ENCODE peak calls at places on chromosomes 6 and 20, in seven cellular contexts. P, U, D, F, I, W and O are unnamed samples.

GRCh38 chr6:75934643-75935472 is 137.6 kb downstream of the IMPG1 start:
- DNase-seq in U (peak), I (peak), W (peak), P (no peak), F (peak), D (peak), O (peak)

GRCh38 chr6:10382322-10382721 is 32.6 kb downstream of the TFAP2A start:
- DNase-seq in I (no peak), F (no peak), U (peak), W (no peak), D (no peak), P (no peak), O (no peak)

GRCh38 chr6:10681795-10682194 is 12.6 kb downstream of the C6orf52 start:
- DNase-seq in I (no peak), U (no peak), P (no peak), D (no peak), F (no peak), W (no peak), O (no peak)

GRCh38 chr20:60046011-60046413 is 87.8 kb downstream of the CDH26 start:
- DNase-seq in P (no peak), F (no peak), U (no peak), D (peak), I (no peak), W (peak), O (peak)

GRCh38 chr6:109441069-109441816 is 719 bp downstream of the SMPD2 start:
- DNase-seq in F (no peak), I (peak), W (peak), P (peak), U (peak), D (peak), O (peak)

GRCh38 chr6:1745814-1746213 is 136.1 kb downstream of the FOXC1 start:
- DNase-seq in D (no peak), U (no peak), I (no peak), W (no peak), P (no peak), F (no peak), O (no peak)

GRCh38 chr6:19734519-19734918 is 102.7 kb upstream of the ID4 start:
- DNase-seq in I (peak), D (peak), P (no peak), U (peak), W (no peak), F (no peak), O (no peak)

GRCh38 chr20:13788167-13788834 is 3.5 kb downstream of the NDUFAF5 start:
- DNase-seq in I (peak), W (peak), F (no peak), P (peak), D (peak), U (peak), O (peak)

GRCh38 chr6:15183979-15184378 is 61.9 kb upstream of the JARID2 start:
- DNase-seq in P (no peak), W (no peak), U (no peak), I (no peak), F (no peak), D (no peak), O (no peak)

DNA sequence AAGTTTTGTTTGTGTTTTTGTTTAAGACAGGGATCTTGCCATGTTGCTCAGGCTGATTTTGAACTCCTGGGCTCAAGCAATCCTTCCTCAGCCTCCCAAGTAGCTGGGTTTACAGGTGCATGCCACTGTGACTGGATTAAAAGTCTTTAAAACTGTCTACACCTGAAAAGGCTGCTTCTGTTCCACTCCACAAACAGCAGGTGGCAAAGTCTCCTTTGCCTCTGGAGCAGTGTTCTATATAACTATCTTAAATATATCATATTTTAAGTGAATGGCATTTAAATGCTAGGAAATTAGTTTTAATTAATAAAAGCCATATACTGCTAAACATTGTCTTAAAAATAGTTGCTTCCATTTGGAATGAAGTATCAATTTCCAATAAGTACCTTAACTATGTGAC is 89.2 kb upstream of the BCLAF1 start:
- DNase-seq in W (peak), U (no peak), I (no peak), F (no peak), P (no peak), D (no peak), O (no peak)
- TF ChIP-seq CTCF in W (peak), U (no peak), I (peak), F (peak), P (no peak), D (peak), O (peak)

DNA sequence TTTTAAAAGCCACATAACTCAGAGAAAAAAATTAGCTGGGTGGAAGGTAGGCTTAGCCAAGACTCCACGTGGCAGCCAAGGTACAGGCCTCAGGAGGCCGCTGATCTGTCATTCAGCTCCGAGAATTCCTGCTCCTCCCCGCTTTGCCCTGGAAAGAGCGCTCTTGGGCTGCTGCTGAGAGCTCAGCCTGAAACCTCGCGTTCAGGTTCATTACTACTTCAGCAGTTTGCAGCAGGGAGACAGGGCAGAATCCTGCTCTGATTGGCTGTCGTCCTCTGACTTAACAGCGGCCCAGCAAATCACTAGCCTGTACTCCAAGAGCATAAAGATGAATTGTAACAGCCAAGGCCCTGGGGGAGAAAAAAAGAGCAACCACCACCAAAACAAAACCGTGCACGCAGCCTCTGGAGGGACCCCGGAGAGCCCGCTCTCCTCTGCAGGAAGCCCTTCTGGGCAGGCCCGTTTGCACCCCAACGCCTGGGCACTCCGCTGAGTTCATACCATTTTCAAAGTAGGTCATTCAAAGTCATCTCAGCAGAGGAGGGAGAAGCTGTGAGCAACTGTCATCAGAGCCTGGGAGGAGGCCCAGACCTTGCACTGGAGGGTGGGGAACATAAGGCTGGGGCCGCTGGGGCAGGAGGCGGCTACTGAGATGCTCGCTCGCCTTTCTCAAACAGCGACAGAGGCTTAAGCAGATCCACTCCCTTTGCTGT is 42.2 kb upstream of the ATXN1 start:
- DNase-seq in U (peak), I (peak), F (no peak), W (peak), D (peak), P (peak), O (peak)
- H3K4me3 ChIP-seq in U (peak), I (no peak), F (no peak), W (no peak), D (no peak), P (no peak), O (peak)

DNA sequence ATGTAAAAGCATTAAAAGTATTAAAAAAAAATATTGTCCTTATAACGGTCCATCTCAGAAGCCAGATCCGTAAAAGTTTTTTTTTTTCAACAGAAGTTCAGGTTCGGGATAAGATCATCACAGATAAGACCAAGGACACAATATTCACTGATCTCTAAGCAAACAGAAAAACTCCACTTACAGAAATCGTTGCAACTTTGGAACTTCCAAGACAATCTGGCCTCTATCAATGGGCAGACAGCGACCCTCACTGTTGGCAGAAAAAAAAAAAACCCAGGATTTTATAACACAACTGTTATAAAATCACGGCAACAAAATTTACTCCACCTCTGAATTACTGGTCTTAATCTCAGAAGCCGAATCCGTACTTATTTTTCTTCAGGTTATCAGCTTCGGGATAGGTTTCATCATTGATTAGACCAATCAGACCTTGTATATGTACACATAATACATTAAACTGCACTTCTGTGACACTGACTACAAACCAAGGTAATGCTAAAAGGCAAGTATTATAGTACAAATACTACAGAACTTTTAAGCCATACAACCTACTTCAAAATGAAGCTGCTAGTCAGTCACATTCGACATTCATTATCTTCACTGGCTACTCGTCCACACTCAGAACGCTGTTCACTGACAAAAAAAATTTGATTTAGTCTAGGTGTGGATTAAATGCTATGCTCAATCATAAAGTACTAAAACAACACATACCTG is 34.7 kb upstream of the SYNCRIP start:
- DNase-seq in I (peak), U (no peak), D (peak), F (no peak), P (no peak), W (peak), O (peak)
- TF ChIP-seq CTCF in I (peak), U (peak), D (no peak), F (no peak), P (peak), W (no peak), O (peak)

DNA sequence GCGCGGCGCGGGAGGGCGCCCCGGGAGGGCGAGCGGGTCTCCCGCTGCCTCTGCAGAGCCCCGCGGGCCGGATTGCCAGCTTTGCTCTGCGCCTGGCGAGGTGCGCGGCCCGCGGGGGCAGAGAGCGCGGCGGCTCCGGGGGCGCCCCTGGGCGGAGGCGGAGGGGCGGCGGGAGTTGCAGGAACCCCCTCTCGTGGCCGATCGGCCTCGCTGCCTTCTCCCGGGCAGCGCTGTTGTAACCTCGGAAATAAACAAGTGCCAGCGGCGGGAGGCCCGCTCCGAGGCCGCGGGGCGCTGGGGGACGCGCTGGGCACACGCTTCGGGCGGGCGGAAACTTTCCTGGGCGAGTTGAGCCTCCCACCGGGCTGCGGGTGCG is 1.2 kb downstream of the CDH4 start:
- DNase-seq in U (peak), F (no peak), P (no peak), W (peak), D (no peak), I (peak), O (peak)
- H3K4me3 ChIP-seq in U (peak), F (no peak), P (peak), W (peak), D (peak), I (peak), O (peak)

GRCh38 chr6:104404377-104404776 is 455.3 kb downstream of the HACE1 start:
- DNase-seq in U (no peak), F (no peak), P (no peak), D (no peak), W (peak), I (no peak), O (no peak)

GRCh38 chr6:104402572-104402971 is 457.1 kb downstream of the HACE1 start:
- DNase-seq in W (no peak), D (no peak), P (no peak), U (no peak), F (peak), I (no peak), O (no peak)

GRCh38 chr6:104409913-104410312 is 449.8 kb downstream of the HACE1 start:
- DNase-seq in P (no peak), F (no peak), W (peak), I (peak), U (no peak), D (no peak), O (peak)

GRCh38 chr6:104411302-104411701 is 448.4 kb downstream of the HACE1 start:
- DNase-seq in D (no peak), I (no peak), P (no peak), W (no peak), F (no peak), U (no peak), O (no peak)

DNA sequence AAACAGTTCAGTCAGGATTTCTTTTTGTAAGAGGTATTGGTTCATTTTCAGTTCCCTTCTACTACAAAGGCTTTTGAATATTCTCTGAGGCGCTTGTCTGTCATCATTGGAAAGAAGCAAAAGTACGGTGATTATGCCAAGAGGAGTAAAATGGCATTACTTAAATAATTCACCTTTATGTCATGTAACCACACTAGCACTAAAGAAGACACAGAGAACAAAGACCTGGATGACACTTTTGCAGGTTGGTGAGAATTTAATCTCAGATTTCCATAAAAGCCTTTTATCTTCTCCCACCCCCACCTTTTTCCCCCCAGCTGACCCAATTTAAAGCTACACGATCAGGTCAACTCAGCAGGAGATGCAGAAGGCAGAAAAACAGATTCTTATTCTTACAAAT is 451.8 kb downstream of the HACE1 start:
- DNase-seq in U (no peak), P (no peak), I (no peak), W (no peak), D (no peak), F (no peak), O (no peak)
- TF ChIP-seq CTCF in U (no peak), P (no peak), I (no peak), W (no peak), D (no peak), F (no peak), O (no peak)

DNA sequence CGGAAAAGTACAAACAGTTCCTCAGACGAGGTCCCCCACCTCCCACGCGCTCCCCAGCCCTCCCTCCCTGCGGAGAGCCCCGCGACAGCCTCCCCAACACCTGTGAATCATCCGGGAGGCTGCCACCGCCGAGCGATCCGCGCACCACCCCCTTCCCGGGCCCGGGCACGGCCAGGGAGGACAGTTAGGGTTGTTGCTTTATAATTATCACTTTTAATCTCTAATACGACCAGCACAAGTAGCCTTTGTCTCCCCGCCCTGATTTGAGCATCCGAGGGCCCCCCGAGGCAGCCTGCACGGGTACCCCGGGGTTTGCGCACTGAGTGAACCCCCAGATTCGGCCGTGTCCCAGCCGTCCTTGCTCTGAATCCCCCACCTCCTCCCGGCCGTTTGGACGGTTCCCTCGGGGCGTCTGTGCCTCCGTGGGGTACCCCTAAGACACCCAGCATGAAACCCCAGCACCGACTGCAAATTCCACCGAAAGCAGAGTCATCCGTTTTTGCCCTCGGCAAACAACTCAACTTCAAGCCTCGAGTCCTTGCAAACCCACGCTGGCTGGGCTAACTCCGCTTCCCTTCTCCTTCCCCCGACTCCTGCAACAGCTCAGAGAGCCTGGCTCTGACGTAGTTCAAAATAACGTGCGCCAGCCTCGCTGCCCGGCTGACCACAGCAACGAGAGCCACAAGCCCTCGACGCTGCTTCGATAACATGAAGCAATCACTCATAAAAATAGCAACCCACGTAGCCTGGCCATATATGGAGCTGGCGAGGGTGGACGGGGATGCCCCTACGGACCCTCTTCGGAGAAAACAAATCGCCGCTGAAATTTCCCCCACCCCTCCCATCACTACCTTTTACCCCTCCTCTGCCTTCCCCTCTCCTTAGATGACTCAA is 866 bp upstream of the SNAP25 start:
- DNase-seq in U (peak), D (peak), I (peak), F (peak), W (peak), P (no peak), O (peak)
- H3K4me3 ChIP-seq in U (peak), D (no peak), I (peak), F (peak), W (peak), P (no peak), O (peak)

GRCh38 chr6:3885262-3886036 is 36.3 kb downstream of the FAM50B start:
- DNase-seq in D (no peak), I (no peak), W (no peak), U (no peak), P (no peak), F (no peak), O (no peak)
- TF ChIP-seq CTCF in D (no peak), I (peak), W (peak), U (peak), P (peak), F (peak), O (peak)

GRCh38 chr6:136792066-136792944 is at the start of gene MAP3K5:
- DNase-seq in W (peak), I (peak), P (peak), F (no peak), D (peak), U (peak), O (peak)

GRCh38 chr6:136791296-136792065 is 796 bp downstream of the MAP3K5 start:
- DNase-seq in P (peak), W (peak), I (peak), U (peak), D (peak), F (no peak), O (peak)

GRCh38 chr6:136792945-136793289 is 640 bp upstream of the MAP3K5 start:
- DNase-seq in U (peak), I (peak), W (peak), P (peak), F (no peak), D (peak), O (peak)

GRCh38 chr6:136795996-136796395 is 3.7 kb upstream of the MAP3K5 start:
- DNase-seq in W (no peak), F (no peak), I (no peak), U (no peak), P (no peak), D (no peak), O (no peak)

DNA sequence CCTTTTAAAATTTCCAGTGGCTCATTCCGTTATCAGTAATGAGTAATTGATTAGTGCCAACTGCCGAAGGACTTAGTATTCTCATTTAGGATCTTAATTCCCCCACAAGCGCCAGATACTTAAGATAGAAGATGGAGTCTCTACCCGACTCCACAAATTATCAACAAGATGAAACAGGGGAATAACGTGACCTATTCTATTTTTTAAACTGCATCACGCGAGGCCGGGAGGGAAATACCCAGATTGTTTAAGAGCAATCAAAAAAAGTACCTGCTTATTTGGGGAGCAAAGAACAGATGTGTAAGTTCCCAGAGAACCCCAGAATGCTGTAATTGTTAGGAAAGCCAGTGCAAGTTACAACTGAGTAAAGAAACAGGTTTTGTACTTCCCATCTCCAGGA is 1.1 kb upstream of the MAP3K5 start:
- DNase-seq in P (no peak), F (no peak), U (no peak), W (no peak), D (no peak), I (no peak), O (no peak)
- H3K4me3 ChIP-seq in P (peak), F (peak), U (peak), W (peak), D (peak), I (peak), O (peak)